ENCODE peak calls at places on chromosomes 7 and 10, in seven cellular contexts. Z, G, M, D, K, T and I are unnamed samples.

GRCh38 chr7:65892832-65893231 is 20.0 kb downstream of the VKORC1L1 start:
- DNase-seq in Z (no peak), G (no peak), M (no peak), D (no peak), K (no peak), T (no peak), I (no peak)

GRCh38 chr10:91409069-91409868 is 875 bp upstream of the HECTD2 start:
- DNase-seq in Z (no peak), G (peak), M (peak), D (peak), K (peak), T (peak), I (peak)

GRCh38 chr7:30743371-30744074 is 8.4 kb upstream of the INMT start:
- DNase-seq in Z (no peak), G (no peak), M (peak), D (peak), K (no peak), T (no peak), I (no peak)

GRCh38 chr7:101435461-101436225 is 73.0 kb downstream of the COL26A1 start:
- DNase-seq in Z (no peak), G (peak), M (no peak), D (no peak), K (no peak), T (no peak), I (no peak)

GRCh38 chr10:77296534-77297369 is 340.9 kb downstream of the KCNMA1 start:
- DNase-seq in Z (no peak), G (no peak), M (no peak), D (no peak), K (no peak), T (no peak), I (no peak)

GRCh38 chr7:103051520-103051919 is 23.1 kb downstream of the FBXL13 start:
- DNase-seq in Z (no peak), G (no peak), M (no peak), D (no peak), K (no peak), T (no peak), I (no peak)

GRCh38 chr10:122461367-122461728 is at the start of gene HTRA1:
- DNase-seq in Z (no peak), G (peak), M (peak), D (peak), K (peak), T (peak), I (peak)

GRCh38 chr10:104527013-104527412 is 114.1 kb upstream of the SORCS3 start:
- DNase-seq in Z (no peak), G (no peak), M (no peak), D (no peak), K (no peak), T (no peak), I (no peak)

GRCh38 chr7:93226310-93226709 is at the start of gene HEPACAM2:
- DNase-seq in Z (no peak), G (no peak), M (no peak), D (no peak), K (no peak), T (no peak), I (no peak)

GRCh38 chr7:93232673-93233018 is 480 bp downstream of the VPS50 start:
- DNase-seq in Z (no peak), G (no peak), M (peak), D (peak), K (no peak), T (no peak), I (no peak)

GRCh38 chr7:93228302-93228701 is 2.0 kb upstream of the HEPACAM2 start:
- DNase-seq in Z (no peak), G (no peak), M (peak), D (peak), K (no peak), T (no peak), I (no peak)

GRCh38 chr7:93231264-93231663 is 902 bp upstream of the VPS50 start:
- DNase-seq in Z (no peak), G (no peak), M (peak), D (no peak), K (no peak), T (no peak), I (no peak)

GRCh38 chr7:93231799-93232672 is at the start of gene VPS50:
- DNase-seq in Z (peak), G (peak), M (peak), D (peak), K (peak), T (peak), I (peak)
- TF ChIP-seq CTCF in Z (peak), G (peak), M (no peak), D (no peak), K (no peak), T (no peak), I (no peak)

GRCh38 chr7:121079425-121080169 is 91.1 kb downstream of the CPED1 start:
- DNase-seq in Z (no peak), G (no peak), M (no peak), D (no peak), K (no peak), T (no peak), I (no peak)
- TF ChIP-seq CTCF in Z (no peak), G (no peak), M (no peak), D (no peak), K (peak), T (no peak), I (no peak)

GRCh38 chr7:45230083-45230482 is 72.5 kb downstream of the RAMP3 start:
- DNase-seq in Z (no peak), G (no peak), M (no peak), D (no peak), K (no peak), T (no peak), I (no peak)
- TF ChIP-seq CTCF in Z (no peak), G (no peak), M (no peak), D (no peak), K (no peak), T (no peak), I (no peak)

GRCh38 chr7:99125505-99125865 is 18.4 kb downstream of the SMURF1 start:
- DNase-seq in Z (no peak), G (no peak), M (no peak), D (no peak), K (no peak), T (no peak), I (no peak)
- TF ChIP-seq CTCF in Z (no peak), G (no peak), M (no peak), D (no peak), K (no peak), T (no peak), I (no peak)

DNA sequence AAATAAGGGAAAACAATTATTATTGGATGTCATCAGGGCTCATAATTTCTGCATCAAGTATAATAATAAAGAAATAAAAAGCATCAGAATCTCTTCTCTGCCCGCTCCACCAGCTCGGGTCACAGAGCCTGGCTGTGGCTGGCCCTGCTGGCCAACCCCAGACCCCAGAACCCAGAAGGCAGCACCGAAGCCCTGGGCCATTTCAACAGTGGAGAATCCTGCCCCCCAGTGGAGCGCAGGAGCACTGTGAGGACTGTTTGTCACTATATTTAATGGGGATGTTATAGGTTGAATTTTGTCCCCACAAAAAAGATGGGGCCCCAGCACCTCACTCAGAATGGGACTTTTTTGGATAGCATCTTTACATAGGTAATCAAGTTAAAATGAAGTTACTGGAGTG is 27.3 kb downstream of the DENND11 start:
- DNase-seq in Z (no peak), G (peak), M (no peak), D (peak), K (no peak), T (no peak), I (peak)
- TF ChIP-seq CTCF in Z (no peak), G (peak), M (peak), D (peak), K (peak), T (no peak), I (peak)